ENCODE peak calls at places on chromosomes 1 and 21, in ten cellular contexts. T is nephron progenitor cell, N is brain microvascular endothelial cell, L is IMR-90, W is astrocyte, P is mucosa of descending colon, U is AG10803, C is neural crest cell, K is tibial nerve, Z is heart left ventricle. V is an unnamed sample.

GRCh38 chr1:64215576-64215975 is 12.2 kb downstream of the UBE2U start:
- DNase-seq in N (no peak), K (no peak), C (no peak), P (no peak), Z (no peak), U (no peak), T (no peak), L (no peak), W (peak), V (no peak)

GRCh38 chr1:7407547-7407895 is 363.6 kb upstream of the VAMP3 start:
- DNase-seq in U (no peak), P (no peak), Z (no peak), T (no peak), L (no peak), K (no peak), W (no peak), N (no peak), C (no peak), V (no peak)

GRCh38 chr1:180789460-180789859 is 123.2 kb upstream of the KIAA1614 start:
- DNase-seq in U (no peak), C (no peak), W (no peak), K (no peak), T (no peak), L (no peak), Z (no peak), P (no peak), N (no peak), V (no peak)

GRCh38 chr1:7455796-7456568 is 315.1 kb upstream of the VAMP3 start:
- DNase-seq in U (no peak), T (no peak), N (no peak), Z (no peak), P (no peak), C (no peak), K (no peak), W (no peak), L (no peak), V (no peak)

GRCh38 chr21:45115141-45115540 is 40.8 kb downstream of the ADARB1 start:
- DNase-seq in Z (no peak), P (no peak), C (no peak), L (no peak), K (no peak), W (no peak), T (no peak), N (no peak), U (no peak), V (no peak)

GRCh38 chr1:173507205-173507846 is 30.2 kb downstream of the PRDX6 start:
- DNase-seq in Z (no peak), T (peak), L (peak), P (no peak), N (peak), U (peak), W (peak), K (no peak), C (peak), V (no peak)

GRCh38 chr1:164796916-164797315 is 237.9 kb downstream of the PBX1 start:
- DNase-seq in N (no peak), C (no peak), U (no peak), L (no peak), T (no peak), Z (no peak), P (no peak), K (no peak), W (no peak), V (no peak)

GRCh38 chr1:116514708-116515525 is 55.9 kb downstream of the CD58 start:
- DNase-seq in C (no peak), L (no peak), T (no peak), Z (no peak), N (no peak), W (peak), K (no peak), P (no peak), U (peak), V (no peak)

GRCh38 chr1:176903474-176903873 is 261.0 kb downstream of the ASTN1 start:
- DNase-seq in L (peak), W (peak), C (no peak), K (no peak), T (no peak), N (peak), Z (no peak), U (peak), P (no peak), V (no peak)

GRCh38 chr1:183077107-183077506 is 53.9 kb downstream of the LAMC1 start:
- DNase-seq in C (no peak), T (no peak), L (no peak), W (no peak), N (no peak), Z (no peak), K (no peak), P (no peak), U (no peak), V (no peak)

GRCh38 chr1:171213559-171214454 is 28.7 kb downstream of the FMO2 start:
- DNase-seq in C (no peak), L (no peak), P (no peak), U (no peak), Z (no peak), K (no peak), T (no peak), W (no peak), N (no peak), V (no peak)

GRCh38 chr1:147665521-147665920 is 4.8 kb downstream of the ACP6 start:
- DNase-seq in N (peak), W (no peak), U (no peak), Z (no peak), L (no peak), P (no peak), K (no peak), C (no peak), T (no peak), V (no peak)

GRCh38 chr1:46942086-46942485 is 810 bp upstream of the CYP4A11 start:
- DNase-seq in U (no peak), C (no peak), L (no peak), Z (no peak), P (no peak), N (no peak), W (no peak), K (no peak), T (no peak), V (no peak)

GRCh38 chr21:39715804-39716397 is 29.1 kb upstream of the IGSF5 start:
- DNase-seq in U (peak), C (peak), T (peak), N (peak), P (peak), L (peak), W (no peak), Z (peak), K (no peak), V (peak)

GRCh38 chr1:26768755-26769154 is 19.0 kb upstream of the PIGV start:
- DNase-seq in L (peak), N (peak), U (peak), W (peak), P (no peak), K (no peak), Z (peak), T (no peak), C (no peak), V (no peak)

GRCh38 chr1:184684285-184685077 is 70.2 kb downstream of the EDEM3 start:
- DNase-seq in C (no peak), P (peak), W (no peak), N (no peak), Z (peak), T (no peak), U (peak), L (no peak), K (no peak), V (no peak)

GRCh38 chr1:247335871-247336270 is 4.2 kb upstream of the ZNF496 start:
- DNase-seq in U (no peak), C (no peak), P (no peak), N (no peak), L (no peak), T (no peak), Z (no peak), K (no peak), W (no peak), V (no peak)

GRCh38 chr1:246508897-246509688 is 2.0 kb upstream of the SMYD3 start:
- DNase-seq in C (no peak), P (no peak), Z (no peak), W (no peak), L (no peak), N (no peak), T (no peak), K (no peak), U (no peak), V (no peak)

GRCh38 chr1:233491953-233492627 is 121.8 kb upstream of the KCNK1 start:
- DNase-seq in L (no peak), C (no peak), U (no peak), W (no peak), P (no peak), K (no peak), T (no peak), N (no peak), Z (no peak), V (no peak)

GRCh38 chr1:117341123-117341522 is 26.1 kb upstream of the MAN1A2 start:
- DNase-seq in U (no peak), T (no peak), P (no peak), K (no peak), Z (no peak), L (no peak), W (no peak), N (no peak), C (no peak), V (no peak)

GRCh38 chr1:76038306-76039004 is 36.1 kb upstream of the ST6GALNAC3 start:
- DNase-seq in C (no peak), Z (no peak), L (peak), W (peak), N (peak), K (no peak), U (peak), P (no peak), T (no peak), V (no peak)

GRCh38 chr21:38048241-38048640 is 132.0 kb upstream of the KCNJ6 start:
- DNase-seq in C (no peak), U (no peak), K (no peak), Z (no peak), W (no peak), L (no peak), T (no peak), N (no peak), P (no peak), V (no peak)

GRCh38 chr1:202577381-202577780 is 132.9 kb downstream of the SYT2 start:
- DNase-seq in Z (no peak), T (no peak), C (no peak), W (peak), N (no peak), K (no peak), P (no peak), U (peak), L (peak), V (no peak)

GRCh38 chr1:226100436-226101347 is 38.2 kb downstream of the H3-3A start:
- DNase-seq in W (peak), C (no peak), U (peak), L (peak), N (peak), Z (peak), K (no peak), P (peak), T (peak), V (no peak)

DNA sequence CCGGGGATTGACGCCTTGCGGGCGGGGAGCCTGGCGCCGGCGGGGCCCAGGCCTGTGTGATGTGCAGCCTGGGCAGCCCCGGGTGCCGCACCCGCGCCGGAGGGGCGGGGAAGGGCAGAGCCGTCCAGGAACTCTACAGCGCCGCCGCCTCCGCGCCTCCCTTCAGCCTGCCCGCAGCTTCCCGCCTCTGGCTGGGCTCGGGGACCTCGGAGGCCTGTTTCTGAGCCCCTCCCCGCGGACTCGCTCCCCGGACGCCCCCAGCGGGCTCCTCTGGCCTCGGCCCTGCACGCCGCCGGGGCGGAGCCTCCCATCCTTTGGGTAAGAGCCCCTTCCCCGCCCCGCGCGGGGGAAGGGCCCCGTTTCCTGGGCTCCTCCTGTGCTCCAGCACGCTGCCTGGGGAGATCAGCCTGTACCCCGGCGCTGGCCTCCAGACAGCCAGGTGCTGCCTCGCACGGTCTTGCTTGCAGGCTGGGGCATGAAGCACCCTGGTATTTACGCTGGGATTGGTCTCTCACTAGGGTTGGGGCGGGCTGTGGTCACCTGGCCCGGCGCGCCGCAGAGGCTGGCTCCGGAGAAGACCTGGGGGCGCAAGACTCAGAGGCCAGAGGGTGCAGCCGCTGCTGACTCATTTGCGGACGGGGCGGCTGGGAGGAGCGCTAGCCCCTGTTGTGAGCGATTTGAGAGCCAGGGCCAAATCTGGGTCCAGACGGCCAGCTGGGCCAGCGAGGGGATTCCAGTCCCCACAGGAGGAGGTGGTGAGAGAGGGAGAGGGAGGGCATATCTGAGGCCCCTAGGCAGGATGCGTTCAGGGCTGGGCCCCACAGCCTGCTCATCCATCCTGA is 5.7 kb upstream of the ACOT11 start:
- DNase-seq in W (peak), N (peak), L (peak), K (no peak), U (peak), Z (peak), C (peak), T (peak), P (peak), V (peak)
- TF ChIP-seq CTCF in W (no peak), N (no peak), L (peak), K (no peak), U (no peak), Z (no peak), C (peak), T (no peak), P (no peak), V (no peak)

GRCh38 chr1:239608469-239608868 is 222.1 kb downstream of the CHRM3 start:
- DNase-seq in P (no peak), U (no peak), W (no peak), Z (no peak), N (no peak), C (no peak), T (no peak), L (no peak), K (no peak), V (no peak)
- TF ChIP-seq CTCF in P (no peak), U (no peak), W (no peak), Z (no peak), N (no peak), C (no peak), T (no peak), L (no peak), K (no peak), V (no peak)

DNA sequence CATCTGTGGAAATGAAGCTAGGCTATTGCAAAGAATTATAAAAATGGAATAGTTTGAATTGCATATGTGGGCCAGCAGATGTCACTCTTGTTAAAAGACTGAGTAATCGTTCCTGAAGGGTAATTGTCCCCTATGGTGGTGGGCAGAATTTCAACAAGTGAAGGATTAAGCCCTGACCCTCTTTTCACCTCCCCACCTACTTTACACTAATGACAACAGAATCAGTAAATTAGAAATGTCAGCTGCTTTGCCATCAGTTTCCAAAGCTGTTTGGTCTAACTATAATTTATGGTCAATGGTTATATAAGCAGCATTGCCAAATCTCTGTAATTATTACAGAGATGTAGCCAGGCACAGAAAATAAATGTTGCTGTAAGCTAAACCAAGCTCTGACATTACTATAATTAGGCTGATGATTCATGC is 898.6 kb downstream of the AMY1C start:
- DNase-seq in U (no peak), P (no peak), C (peak), W (no peak), K (no peak), T (no peak), Z (no peak), L (no peak), N (peak), V (no peak)
- TF ChIP-seq CTCF in U (no peak), P (no peak), C (peak), W (peak), K (no peak), T (peak), Z (no peak), L (peak), N (peak), V (peak)

GRCh38 chr21:43917515-43918384 is 52.7 kb downstream of the AGPAT3 start:
- DNase-seq in K (no peak), W (no peak), L (no peak), U (no peak), N (no peak), Z (no peak), P (peak), C (no peak), T (no peak), V (no peak)
- TF ChIP-seq CTCF in K (no peak), W (no peak), L (no peak), U (no peak), N (no peak), Z (no peak), P (no peak), C (no peak), T (no peak), V (no peak)

DNA sequence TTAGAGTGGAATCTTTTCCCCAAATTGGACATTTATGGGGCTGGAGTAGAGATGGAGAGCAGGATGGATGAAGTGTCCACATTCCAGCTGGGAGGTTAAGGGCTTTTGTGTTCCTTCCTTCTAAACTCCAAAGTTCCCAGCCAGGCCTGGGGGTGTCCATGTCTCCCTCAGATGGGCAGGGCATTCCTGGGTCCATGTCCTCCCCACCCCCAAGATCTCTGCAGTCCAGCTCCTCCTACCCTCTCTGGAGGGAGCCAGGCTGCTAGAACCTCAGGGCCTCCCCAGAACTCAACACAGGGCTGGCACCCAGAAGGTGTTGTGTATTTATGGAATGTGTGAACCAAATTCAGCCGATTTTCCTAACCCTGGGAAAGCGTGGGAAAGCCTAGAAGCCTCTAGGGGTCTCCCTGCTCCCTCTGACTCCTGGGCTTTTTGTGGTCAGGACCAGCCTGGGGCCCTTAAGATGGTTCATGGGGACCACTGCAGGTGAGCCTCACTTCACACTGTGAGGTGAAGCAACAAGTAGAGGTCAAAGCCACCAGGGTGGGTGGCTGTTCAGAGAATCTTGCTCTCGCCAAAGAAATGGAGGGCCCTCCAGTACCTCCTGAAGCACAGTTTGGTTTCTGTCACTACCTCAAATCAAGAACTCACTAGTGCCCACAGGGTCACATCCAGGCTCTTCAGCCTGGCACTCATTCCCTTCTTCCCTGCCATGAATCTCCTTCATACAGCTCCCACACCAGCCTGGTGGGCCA is 54.8 kb downstream of the GLIS1 start:
- DNase-seq in W (no peak), L (no peak), T (no peak), C (no peak), N (no peak), K (no peak), Z (no peak), U (no peak), P (no peak), V (no peak)
- TF ChIP-seq CTCF in W (peak), L (peak), T (peak), C (no peak), N (peak), K (no peak), Z (no peak), U (peak), P (no peak), V (no peak)

GRCh38 chr1:85824066-85824835 is 116.0 kb upstream of the ZNHIT6 start:
- DNase-seq in P (no peak), N (no peak), C (no peak), K (no peak), W (no peak), T (no peak), Z (no peak), L (no peak), U (no peak), V (no peak)
- TF ChIP-seq CTCF in P (no peak), N (no peak), C (no peak), K (no peak), W (no peak), T (no peak), Z (no peak), L (no peak), U (peak), V (no peak)

GRCh38 chr1:51328926-51329325 is 1.4 kb downstream of the TTC39A start:
- DNase-seq in C (no peak), P (no peak), K (no peak), U (no peak), T (no peak), L (no peak), N (no peak), Z (no peak), W (no peak), V (no peak)

GRCh38 chr1:51329443-51330325 is 678 bp downstream of the TTC39A start:
- DNase-seq in U (no peak), L (no peak), K (no peak), W (no peak), C (no peak), Z (peak), T (no peak), N (no peak), P (peak), V (no peak)

GRCh38 chr1:51328279-51328678 is 2.1 kb downstream of the TTC39A start:
- DNase-seq in K (no peak), Z (no peak), C (no peak), P (no peak), L (peak), T (no peak), W (peak), N (peak), U (peak), V (no peak)

GRCh38 chr1:51330331-51331201 is at the start of gene TTC39A:
- DNase-seq in Z (no peak), P (no peak), L (no peak), T (peak), K (no peak), C (no peak), U (no peak), W (no peak), N (no peak), V (no peak)

GRCh38 chr1:51331206-51332100 is 1.1 kb upstream of the TTC39A start:
- DNase-seq in K (no peak), C (no peak), P (no peak), N (peak), L (peak), Z (peak), T (no peak), U (peak), W (peak), V (no peak)
- TF ChIP-seq CTCF in K (no peak), C (no peak), P (no peak), N (no peak), L (no peak), Z (no peak), T (no peak), U (no peak), W (no peak), V (no peak)

GRCh38 chr1:36885537-36886441 is 148.5 kb downstream of the GRIK3 start:
- DNase-seq in K (no peak), N (no peak), T (no peak), Z (peak), C (no peak), L (no peak), P (no peak), U (no peak), W (no peak), V (peak)
- TF ChIP-seq CTCF in K (no peak), N (no peak), T (no peak), Z (no peak), C (no peak), L (no peak), P (no peak), U (no peak), W (no peak), V (no peak)

DNA sequence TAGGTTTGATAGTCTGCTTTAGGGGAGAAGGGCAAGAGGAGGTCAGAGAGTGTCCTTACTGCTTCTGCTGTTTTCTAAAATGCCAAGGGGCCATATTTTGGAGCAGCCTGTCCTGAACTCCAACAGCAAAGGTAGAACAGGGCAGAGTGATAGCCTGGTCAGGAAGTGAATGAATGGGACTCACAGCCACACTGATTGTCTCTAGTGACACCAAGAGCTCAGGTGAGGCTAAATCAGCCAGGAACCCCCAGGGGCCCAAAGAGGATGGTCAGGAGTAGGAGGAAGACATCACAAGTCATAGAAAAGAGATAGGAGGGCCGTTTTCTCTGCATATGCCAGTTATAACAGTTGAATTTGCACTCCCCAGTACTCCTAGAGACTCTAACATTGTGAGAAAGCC is 97.4 kb upstream of the DUSP10 start:
- DNase-seq in U (no peak), L (no peak), T (no peak), P (no peak), N (no peak), W (no peak), C (no peak), Z (no peak), K (no peak), V (no peak)
- TF ChIP-seq CTCF in U (no peak), L (no peak), T (no peak), P (no peak), N (no peak), W (no peak), C (no peak), Z (no peak), K (no peak), V (no peak)

GRCh38 chr1:222387020-222387816 is 160.7 kb downstream of the HHIPL2 start:
- DNase-seq in P (no peak), K (no peak), N (no peak), T (peak), W (no peak), C (peak), Z (no peak), U (no peak), L (no peak), V (no peak)
- TF ChIP-seq CTCF in P (no peak), K (no peak), N (peak), T (peak), W (peak), C (peak), Z (no peak), U (peak), L (peak), V (no peak)